ENCODE peak calls at places on chromosome 1, in seven cellular contexts. F is activated CD8-positive, alpha-beta memory T cell treated with anti-CD3 and anti-CD28 coated beads for 4 hours; C is HS-5; P is H4; V is H9; N is lung; Z is Jurkat, Clone E6-1. H is an unnamed sample.

GRCh38 chr1:187985897-187986654 is 1157.3 kb downstream of the PLA2G4A start:
- DNase-seq in F (no peak), C (no peak), P (no peak), V (no peak), N (no peak), Z (no peak), H (no peak)

GRCh38 chr1:6621429-6622391 is 3.0 kb upstream of the THAP3 start:
- DNase-seq in F (no peak), C (no peak), P (no peak), V (no peak), N (no peak), Z (no peak), H (no peak)

GRCh38 chr1:55244476-55245109 is 29.4 kb upstream of the USP24 start:
- DNase-seq in F (no peak), C (no peak), P (peak), V (no peak), N (no peak), Z (no peak), H (no peak)

GRCh38 chr1:7616953-7617352 is 154.1 kb upstream of the VAMP3 start:
- DNase-seq in F (no peak), C (no peak), P (no peak), V (no peak), N (no peak), Z (no peak), H (no peak)

GRCh38 chr1:239244084-239244483 is 142.3 kb upstream of the CHRM3 start:
- DNase-seq in F (no peak), C (no peak), P (no peak), V (no peak), N (no peak), Z (no peak), H (no peak)

GRCh38 chr1:63148825-63149645 is 173.3 kb upstream of the FOXD3 start:
- DNase-seq in F (no peak), C (peak), P (peak), V (peak), N (peak), Z (peak), H (peak)

GRCh38 chr1:27555700-27556424 is 48.1 kb downstream of the AHDC1 start:
- DNase-seq in F (no peak), C (no peak), P (no peak), V (no peak), N (no peak), Z (peak), H (peak)

GRCh38 chr1:47468759-47469404 is 31.0 kb downstream of the FOXD2 start:
- DNase-seq in F (no peak), C (no peak), P (no peak), V (no peak), N (no peak), Z (no peak), H (no peak)

GRCh38 chr1:183735069-183735860 is 69.7 kb upstream of the RGL1 start:
- DNase-seq in F (no peak), C (no peak), P (no peak), V (no peak), N (no peak), Z (no peak), H (no peak)

H was measured in ELF-1.